ENCODE peak calls at places on chromosomes 2 and 18, in five cellular contexts. U, F, J, T and O are unnamed samples.

GRCh38 chr2:26088038-26088643 is 54.3 kb downstream of the RAB10 start:
- DNase-seq in F (no peak), J (no peak), U (no peak), T (no peak), O (peak)

GRCh38 chr2:109213646-109214417 is 84.8 kb downstream of the SH3RF3 start:
- DNase-seq in U (no peak), F (peak), J (no peak), T (peak), O (peak)

GRCh38 chr2:15112216-15112615 is 448.9 kb downstream of the NBAS start:
- DNase-seq in F (peak), J (no peak), U (no peak), T (no peak), O (no peak)

GRCh38 chr2:18603867-18604572 is 14.7 kb upstream of the NT5C1B start:
- DNase-seq in U (no peak), F (no peak), T (no peak), J (no peak), O (no peak)

GRCh38 chr2:104638162-104638561 is 215.8 kb upstream of the POU3F3 start:
- DNase-seq in J (no peak), U (no peak), F (no peak), T (no peak), O (no peak)

GRCh38 chr2:104859310-104860130 is 5.6 kb downstream of the POU3F3 start:
- DNase-seq in U (no peak), T (no peak), J (no peak), F (no peak), O (no peak)

GRCh38 chr18:69659142-69659651 is 258.5 kb downstream of the DOK6 start:
- DNase-seq in U (no peak), F (no peak), T (no peak), J (no peak), O (no peak)

GRCh38 chr2:228917195-228917594 is 353.9 kb downstream of the PID1 start:
- DNase-seq in F (peak), U (no peak), T (no peak), J (no peak), O (no peak)

GRCh38 chr2:135257383-135258090 is 205.4 kb downstream of the RAB3GAP1 start:
- DNase-seq in F (peak), U (no peak), J (no peak), T (no peak), O (no peak)

GRCh38 chr2:157173740-157174184 is 83.7 kb upstream of the GALNT5 start:
- DNase-seq in F (peak), U (no peak), T (no peak), J (no peak), O (peak)

GRCh38 chr18:48330016-48330991 is 78.9 kb downstream of the ZBTB7C start:
- DNase-seq in J (no peak), F (peak), T (no peak), U (no peak), O (no peak)

GRCh38 chr2:903223-903900 is 47.3 kb upstream of the SNTG2 start:
- DNase-seq in F (peak), T (no peak), J (no peak), U (peak), O (no peak)

GRCh38 chr2:145185696-145186095 is 665.8 kb upstream of the ZEB2 start:
- DNase-seq in U (no peak), F (peak), T (no peak), J (no peak), O (no peak)

GRCh38 chr18:48193521-48194251 is 215.5 kb downstream of the ZBTB7C start:
- DNase-seq in F (no peak), J (no peak), T (no peak), U (peak), O (no peak)

GRCh38 chr18:44878335-44878734 is 197.6 kb downstream of the SETBP1 start:
- DNase-seq in T (no peak), F (no peak), J (no peak), U (no peak), O (no peak)

GRCh38 chr2:50746526-50746925 is 285.4 kb downstream of the NRXN1 start:
- DNase-seq in F (no peak), U (peak), T (no peak), J (no peak), O (peak)

GRCh38 chr2:75569546-75569945 is 8.8 kb upstream of the EVA1A start:
- DNase-seq in T (no peak), J (no peak), U (no peak), F (no peak), O (no peak)

GRCh38 chr2:216315817-216316603 is 56.3 kb downstream of the MARCHF4 start:
- DNase-seq in F (peak), J (no peak), U (peak), T (no peak), O (peak)

GRCh38 chr2:66013456-66013855 is 421.5 kb upstream of the MEIS1 start:
- DNase-seq in T (no peak), F (no peak), J (no peak), U (no peak), O (peak)

GRCh38 chr2:20184067-20184938 is 40.6 kb downstream of the SDC1 start:
- DNase-seq in J (peak), U (peak), T (no peak), F (peak), O (peak)

GRCh38 chr18:77141401-77142118 is 9.0 kb upstream of the MBP start:
- DNase-seq in T (no peak), F (no peak), J (no peak), U (no peak), O (no peak)
- TF ChIP-seq CTCF in T (no peak), F (no peak), J (peak), U (peak), O (peak)

DNA sequence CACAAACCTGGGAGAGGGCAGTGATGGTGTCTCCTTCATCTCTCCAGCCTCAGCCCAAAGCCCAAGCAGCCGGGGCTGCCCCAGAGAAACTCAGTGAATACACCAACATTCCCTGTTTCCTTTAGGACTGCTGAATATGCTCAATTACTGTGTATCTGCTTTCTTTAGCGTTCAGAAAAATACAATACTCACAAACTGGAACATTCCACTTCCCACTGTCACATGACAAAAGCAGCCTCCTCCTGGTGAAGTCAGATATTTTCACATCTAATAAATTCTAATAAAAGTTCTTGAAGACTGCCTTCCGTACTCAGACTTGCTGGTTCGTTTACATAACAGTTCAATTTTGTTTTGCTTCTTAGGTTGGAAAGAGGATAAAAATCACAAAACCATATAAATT is 190.9 kb upstream of the HNRNPA3 start:
- DNase-seq in U (no peak), F (no peak), J (no peak), T (no peak), O (no peak)
- TF ChIP-seq CTCF in U (no peak), F (no peak), J (no peak), T (no peak), O (no peak)

GRCh38 chr2:150545931-150546330 is 58.5 kb upstream of the RND3 start:
- DNase-seq in T (no peak), U (no peak), F (no peak), J (no peak), O (no peak)

GRCh38 chr2:150544731-150545130 is 57.3 kb upstream of the RND3 start:
- DNase-seq in U (no peak), F (no peak), J (no peak), T (no peak), O (no peak)

GRCh38 chr2:150549381-150549780 is 61.9 kb upstream of the RND3 start:
- DNase-seq in F (no peak), U (no peak), T (no peak), J (no peak), O (no peak)

GRCh38 chr2:150552421-150552820 is 65.0 kb upstream of the RND3 start:
- DNase-seq in F (no peak), J (no peak), U (no peak), T (no peak), O (no peak)

DNA sequence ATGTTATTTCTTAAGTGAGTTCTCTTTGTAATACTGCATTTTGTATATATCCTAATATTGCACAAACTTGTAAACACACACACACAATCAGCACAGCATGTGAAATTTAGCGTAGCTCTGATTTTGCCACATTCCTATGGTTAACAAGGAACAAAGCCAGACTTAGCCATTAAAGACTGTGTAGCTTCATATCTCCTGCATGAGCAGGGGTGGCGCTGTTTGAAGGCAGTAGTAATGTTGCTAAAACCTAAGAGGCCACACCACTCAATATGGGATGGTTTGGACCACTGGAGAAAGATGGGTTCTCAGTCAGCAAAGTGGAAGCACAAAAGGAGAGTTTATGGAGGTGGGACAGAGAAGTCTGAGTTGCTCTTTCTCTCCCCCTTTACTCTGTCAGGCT is 61.1 kb upstream of the RND3 start:
- DNase-seq in F (no peak), U (peak), J (no peak), T (no peak), O (no peak)
- TF ChIP-seq CTCF in F (peak), U (peak), J (peak), T (no peak), O (no peak)

DNA sequence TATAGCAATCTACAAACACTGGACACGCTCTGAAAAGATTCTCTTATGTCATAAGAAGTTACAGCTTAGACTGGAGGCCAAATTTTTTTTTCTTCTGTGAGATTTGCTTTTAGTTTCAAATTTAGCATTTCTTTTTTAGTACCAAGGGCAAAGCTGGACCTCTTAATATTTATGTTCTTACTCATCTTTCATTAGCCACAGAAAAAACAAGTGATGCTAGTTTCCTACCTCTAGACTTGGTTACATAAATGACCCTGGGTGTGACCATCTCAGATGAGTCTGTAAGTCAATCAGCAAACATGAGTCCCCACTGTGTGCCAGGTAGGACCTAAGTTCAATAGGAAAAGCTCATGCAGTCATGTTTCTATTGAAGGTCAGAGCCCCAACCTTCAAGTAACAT is 94.4 kb downstream of the MEP1B start:
- DNase-seq in J (no peak), U (no peak), T (no peak), F (no peak), O (no peak)
- TF ChIP-seq CTCF in J (no peak), U (no peak), T (no peak), F (no peak), O (no peak)

GRCh38 chr2:187654535-187654934 is 100.3 kb upstream of the TFPI start:
- DNase-seq in F (no peak), U (peak), T (no peak), J (peak), O (peak)

GRCh38 chr2:187656123-187656522 is 101.9 kb upstream of the TFPI start:
- DNase-seq in J (no peak), U (no peak), T (no peak), F (no peak), O (no peak)

GRCh38 chr2:187655001-187655400 is 100.8 kb upstream of the TFPI start:
- DNase-seq in T (no peak), J (no peak), U (no peak), F (no peak), O (no peak)

DNA sequence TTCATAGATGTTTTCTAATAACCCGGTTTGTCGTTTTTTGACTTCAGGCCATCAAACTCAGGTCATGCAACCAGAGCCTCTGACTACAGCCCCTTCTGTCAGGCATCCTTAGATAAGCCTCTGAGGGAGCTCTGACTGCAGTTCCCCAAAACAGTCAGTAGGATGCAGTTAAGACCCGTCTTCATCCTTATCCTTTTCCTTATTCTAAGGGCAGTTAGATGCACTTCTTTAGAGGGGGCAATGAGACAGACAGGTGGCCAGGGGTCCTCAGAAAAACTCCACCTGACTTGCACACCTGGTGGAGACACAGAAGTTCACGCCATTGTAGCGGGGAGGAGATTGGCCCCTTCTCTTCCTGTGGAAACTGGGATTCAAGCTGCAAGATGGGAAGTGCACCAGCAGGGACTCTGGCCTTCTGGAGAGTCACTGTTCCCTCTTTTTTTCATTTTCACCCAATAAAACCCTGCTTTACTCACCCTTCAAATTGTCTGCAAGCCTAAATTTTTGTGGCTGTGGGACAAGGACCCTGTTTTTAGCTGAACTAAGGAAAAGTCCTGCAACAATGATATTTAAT is 104.8 kb upstream of the TFPI start:
- DNase-seq in J (no peak), F (no peak), T (no peak), U (peak), O (no peak)
- TF ChIP-seq CTCF in J (peak), F (peak), T (no peak), U (peak), O (peak)

DNA sequence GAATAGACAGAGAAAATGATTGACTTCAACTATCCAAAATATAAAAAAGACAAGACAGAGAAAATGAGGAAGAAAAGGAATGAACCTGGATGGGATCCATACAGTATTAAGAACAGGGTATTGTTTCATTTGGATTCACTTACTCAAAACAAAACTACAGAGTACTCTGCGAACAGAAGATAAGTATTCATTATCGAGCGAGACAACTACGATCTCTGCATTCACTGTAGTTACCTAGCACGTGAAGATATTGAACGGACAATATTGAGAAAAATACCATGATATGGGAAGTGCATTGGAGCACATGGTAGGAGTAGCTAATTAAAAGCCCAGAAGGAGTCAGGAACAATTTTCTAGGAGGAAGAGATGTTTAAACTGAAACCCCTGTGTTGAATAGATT is 1.0 kb upstream of the ORC2 start:
- DNase-seq in T (no peak), F (no peak), U (no peak), J (no peak), O (no peak)
- TF ChIP-seq CTCF in T (no peak), F (no peak), U (no peak), J (no peak), O (no peak)